ENCODE peak calls at places on chromosomes 11 and 22, in eight cellular contexts. One of them, this sample, is unnamed.

GRCh38 chr11:44427432-44427831 is 117.5 kb upstream of the ALX4 start:
- DNase-seq in GM23248: no peak
- DNase-seq in fibroblast of lung: no peak
- DNase-seq in SK-N-SH: no peak
- DNase-seq in colonic mucosa: peak
- DNase-seq in Karpas-422: peak
- DNase-seq in NT2/D1: peak
- DNase-seq in neural progenitor cell: peak
- DNase-seq in this sample: peak

GRCh38 chr11:10628506-10629236 is 60.2 kb upstream of the LYVE1 start:
- DNase-seq in SK-N-SH: no peak
- DNase-seq in Karpas-422: no peak
- DNase-seq in GM23248: no peak
- DNase-seq in neural progenitor cell: no peak
- DNase-seq in fibroblast of lung: no peak
- DNase-seq in NT2/D1: no peak
- DNase-seq in colonic mucosa: no peak
- DNase-seq in this sample: no peak

GRCh38 chr22:45454260-45454659 is 40.8 kb downstream of the RIBC2 start:
- DNase-seq in SK-N-SH: no peak
- DNase-seq in fibroblast of lung: peak
- DNase-seq in Karpas-422: no peak
- DNase-seq in colonic mucosa: no peak
- DNase-seq in NT2/D1: no peak
- DNase-seq in neural progenitor cell: no peak
- DNase-seq in GM23248: peak
- DNase-seq in this sample: no peak

GRCh38 chr11:34266090-34266912 is 91.5 kb downstream of the ABTB2 start:
- DNase-seq in fibroblast of lung: peak
- DNase-seq in SK-N-SH: no peak
- DNase-seq in NT2/D1: no peak
- DNase-seq in GM23248: peak
- DNase-seq in neural progenitor cell: no peak
- DNase-seq in Karpas-422: no peak
- DNase-seq in colonic mucosa: no peak
- DNase-seq in this sample: no peak

GRCh38 chr11:92384316-92384715 is 159.7 kb downstream of the FAT3 start:
- DNase-seq in fibroblast of lung: peak
- DNase-seq in SK-N-SH: peak
- DNase-seq in colonic mucosa: no peak
- DNase-seq in NT2/D1: no peak
- DNase-seq in Karpas-422: no peak
- DNase-seq in GM23248: peak
- DNase-seq in neural progenitor cell: no peak
- DNase-seq in this sample: no peak

GRCh38 chr11:62725686-62726085 is 1.6 kb downstream of the HNRNPUL2 start:
- DNase-seq in NT2/D1: no peak
- DNase-seq in Karpas-422: no peak
- DNase-seq in SK-N-SH: no peak
- DNase-seq in GM23248: peak
- DNase-seq in neural progenitor cell: no peak
- DNase-seq in colonic mucosa: peak
- DNase-seq in fibroblast of lung: no peak
- DNase-seq in this sample: no peak

GRCh38 chr11:130634981-130635473 is 186.6 kb downstream of the ADAMTS15 start:
- DNase-seq in neural progenitor cell: no peak
- DNase-seq in GM23248: peak
- DNase-seq in colonic mucosa: no peak
- DNase-seq in SK-N-SH: no peak
- DNase-seq in fibroblast of lung: peak
- DNase-seq in Karpas-422: no peak
- DNase-seq in NT2/D1: no peak
- DNase-seq in this sample: peak

GRCh38 chr11:119342023-119342300 is 1.3 kb upstream of the C1QTNF5 start:
- DNase-seq in SK-N-SH: no peak
- DNase-seq in colonic mucosa: no peak
- DNase-seq in neural progenitor cell: no peak
- DNase-seq in NT2/D1: no peak
- DNase-seq in fibroblast of lung: no peak
- DNase-seq in Karpas-422: no peak
- DNase-seq in GM23248: no peak
- DNase-seq in this sample: no peak

GRCh38 chr22:45966320-45966891 is 10.6 kb downstream of the WNT7B start:
- DNase-seq in Karpas-422: peak
- DNase-seq in fibroblast of lung: peak
- DNase-seq in SK-N-SH: no peak
- DNase-seq in neural progenitor cell: no peak
- DNase-seq in NT2/D1: no peak
- DNase-seq in colonic mucosa: no peak
- DNase-seq in GM23248: no peak
- DNase-seq in this sample: no peak

GRCh38 chr22:28394711-28395110 is 284.9 kb downstream of the TTC28 start:
- DNase-seq in NT2/D1: no peak
- DNase-seq in colonic mucosa: no peak
- DNase-seq in GM23248: no peak
- DNase-seq in Karpas-422: no peak
- DNase-seq in fibroblast of lung: no peak
- DNase-seq in SK-N-SH: no peak
- DNase-seq in neural progenitor cell: no peak
- DNase-seq in this sample: no peak

GRCh38 chr22:35629406-35630234 is 12.5 kb upstream of the MB start:
- DNase-seq in neural progenitor cell: no peak
- DNase-seq in fibroblast of lung: peak
- DNase-seq in GM23248: peak
- DNase-seq in NT2/D1: peak
- DNase-seq in Karpas-422: peak
- DNase-seq in SK-N-SH: no peak
- DNase-seq in colonic mucosa: peak
- DNase-seq in this sample: peak

GRCh38 chr11:108218455-108218854 is 4.0 kb downstream of the NPAT start:
- DNase-seq in Karpas-422: no peak
- DNase-seq in SK-N-SH: no peak
- DNase-seq in GM23248: peak
- DNase-seq in NT2/D1: no peak
- DNase-seq in colonic mucosa: no peak
- DNase-seq in fibroblast of lung: peak
- DNase-seq in neural progenitor cell: no peak
- DNase-seq in this sample: no peak

GRCh38 chr22:49190816-49191505 is 636.7 kb downstream of the BRD1 start:
- DNase-seq in NT2/D1: no peak
- DNase-seq in GM23248: no peak
- DNase-seq in SK-N-SH: no peak
- DNase-seq in fibroblast of lung: no peak
- DNase-seq in Karpas-422: no peak
- DNase-seq in colonic mucosa: no peak
- DNase-seq in neural progenitor cell: no peak
- DNase-seq in this sample: no peak

GRCh38 chr22:41504397-41504796 is 35.5 kb downstream of the ACO2 start:
- DNase-seq in neural progenitor cell: no peak
- DNase-seq in NT2/D1: no peak
- DNase-seq in SK-N-SH: no peak
- DNase-seq in colonic mucosa: no peak
- DNase-seq in GM23248: peak
- DNase-seq in fibroblast of lung: no peak
- DNase-seq in Karpas-422: peak
- DNase-seq in this sample: no peak

GRCh38 chr11:28476053-28476452 is 367.9 kb downstream of the METTL15 start:
- DNase-seq in colonic mucosa: no peak
- DNase-seq in NT2/D1: no peak
- DNase-seq in GM23248: no peak
- DNase-seq in neural progenitor cell: no peak
- DNase-seq in SK-N-SH: peak
- DNase-seq in Karpas-422: no peak
- DNase-seq in fibroblast of lung: no peak
- DNase-seq in this sample: no peak

GRCh38 chr11:6672006-6672405 is 11.1 kb downstream of the MRPL17 start:
- DNase-seq in SK-N-SH: no peak
- DNase-seq in fibroblast of lung: no peak
- DNase-seq in GM23248: no peak
- DNase-seq in colonic mucosa: no peak
- DNase-seq in neural progenitor cell: no peak
- DNase-seq in Karpas-422: no peak
- DNase-seq in NT2/D1: no peak
- DNase-seq in this sample: no peak

GRCh38 chr11:32635819-32636218 is 52.2 kb downstream of the EIF3M start:
- DNase-seq in neural progenitor cell: no peak
- DNase-seq in fibroblast of lung: no peak
- DNase-seq in SK-N-SH: no peak
- DNase-seq in GM23248: no peak
- DNase-seq in NT2/D1: no peak
- DNase-seq in Karpas-422: no peak
- DNase-seq in colonic mucosa: no peak
- DNase-seq in this sample: no peak

GRCh38 chr11:35683728-35684339 is 21.3 kb downstream of the TRIM44 start:
- DNase-seq in colonic mucosa: no peak
- DNase-seq in Karpas-422: peak
- DNase-seq in fibroblast of lung: no peak
- DNase-seq in SK-N-SH: no peak
- DNase-seq in NT2/D1: no peak
- DNase-seq in neural progenitor cell: no peak
- DNase-seq in GM23248: peak
- DNase-seq in this sample: no peak

GRCh38 chr11:8905528-8906165 is 5.3 kb upstream of the AKIP1 start:
- DNase-seq in neural progenitor cell: no peak
- DNase-seq in Karpas-422: peak
- DNase-seq in SK-N-SH: no peak
- DNase-seq in GM23248: peak
- DNase-seq in fibroblast of lung: peak
- DNase-seq in NT2/D1: no peak
- DNase-seq in colonic mucosa: no peak
- DNase-seq in this sample: no peak

GRCh38 chr11:65435330-65435931 is 12.8 kb downstream of the NEAT1 start:
- DNase-seq in SK-N-SH: no peak
- DNase-seq in fibroblast of lung: no peak
- DNase-seq in GM23248: peak
- DNase-seq in Karpas-422: peak
- DNase-seq in neural progenitor cell: no peak
- DNase-seq in colonic mucosa: no peak
- DNase-seq in NT2/D1: no peak
- DNase-seq in this sample: no peak
- H3K4me3 ChIP-seq in SK-N-SH: peak
- H3K4me3 ChIP-seq in fibroblast of lung: peak
- H3K4me3 ChIP-seq in GM23248: peak
- H3K4me3 ChIP-seq in Karpas-422: no peak
- H3K4me3 ChIP-seq in neural progenitor cell: no peak
- H3K4me3 ChIP-seq in colonic mucosa: no peak
- H3K4me3 ChIP-seq in NT2/D1: no peak
- H3K4me3 ChIP-seq in this sample: no peak

GRCh38 chr11:121461843-121462242 is 9.1 kb upstream of the SORL1-AS1 start:
- DNase-seq in neural progenitor cell: no peak
- DNase-seq in SK-N-SH: no peak
- DNase-seq in Karpas-422: no peak
- DNase-seq in NT2/D1: no peak
- DNase-seq in GM23248: no peak
- DNase-seq in colonic mucosa: no peak
- DNase-seq in fibroblast of lung: no peak
- DNase-seq in this sample: no peak
- H3K9ac ChIP-seq in neural progenitor cell: no peak
- H3K9ac ChIP-seq in SK-N-SH: no peak
- H3K9ac ChIP-seq in Karpas-422: peak
- H3K9ac ChIP-seq in NT2/D1: no peak
- H3K9ac ChIP-seq in GM23248: no peak
- H3K9ac ChIP-seq in colonic mucosa: no peak
- H3K9ac ChIP-seq in fibroblast of lung: no peak
- H3K9ac ChIP-seq in this sample: no peak

GRCh38 chr11:94739331-94739730 is 28.8 kb upstream of the AMOTL1 start:
- DNase-seq in GM23248: no peak
- DNase-seq in neural progenitor cell: peak
- DNase-seq in colonic mucosa: no peak
- DNase-seq in SK-N-SH: no peak
- DNase-seq in Karpas-422: no peak
- DNase-seq in NT2/D1: no peak
- DNase-seq in fibroblast of lung: no peak
- DNase-seq in this sample: peak

GRCh38 chr11:94740083-94740974 is 27.8 kb upstream of the AMOTL1 start:
- DNase-seq in fibroblast of lung: no peak
- DNase-seq in neural progenitor cell: peak
- DNase-seq in Karpas-422: no peak
- DNase-seq in colonic mucosa: peak
- DNase-seq in GM23248: peak
- DNase-seq in NT2/D1: no peak
- DNase-seq in SK-N-SH: peak
- DNase-seq in this sample: peak

GRCh38 chr11:94742645-94743044 is 25.5 kb upstream of the AMOTL1 start:
- DNase-seq in NT2/D1: no peak
- DNase-seq in colonic mucosa: no peak
- DNase-seq in Karpas-422: no peak
- DNase-seq in fibroblast of lung: no peak
- DNase-seq in neural progenitor cell: no peak
- DNase-seq in SK-N-SH: no peak
- DNase-seq in GM23248: no peak
- DNase-seq in this sample: no peak

GRCh38 chr11:94738746-94739145 is 29.4 kb upstream of the AMOTL1 start:
- DNase-seq in NT2/D1: no peak
- DNase-seq in SK-N-SH: no peak
- DNase-seq in fibroblast of lung: no peak
- DNase-seq in neural progenitor cell: no peak
- DNase-seq in Karpas-422: no peak
- DNase-seq in colonic mucosa: no peak
- DNase-seq in GM23248: no peak
- DNase-seq in this sample: no peak

DNA sequence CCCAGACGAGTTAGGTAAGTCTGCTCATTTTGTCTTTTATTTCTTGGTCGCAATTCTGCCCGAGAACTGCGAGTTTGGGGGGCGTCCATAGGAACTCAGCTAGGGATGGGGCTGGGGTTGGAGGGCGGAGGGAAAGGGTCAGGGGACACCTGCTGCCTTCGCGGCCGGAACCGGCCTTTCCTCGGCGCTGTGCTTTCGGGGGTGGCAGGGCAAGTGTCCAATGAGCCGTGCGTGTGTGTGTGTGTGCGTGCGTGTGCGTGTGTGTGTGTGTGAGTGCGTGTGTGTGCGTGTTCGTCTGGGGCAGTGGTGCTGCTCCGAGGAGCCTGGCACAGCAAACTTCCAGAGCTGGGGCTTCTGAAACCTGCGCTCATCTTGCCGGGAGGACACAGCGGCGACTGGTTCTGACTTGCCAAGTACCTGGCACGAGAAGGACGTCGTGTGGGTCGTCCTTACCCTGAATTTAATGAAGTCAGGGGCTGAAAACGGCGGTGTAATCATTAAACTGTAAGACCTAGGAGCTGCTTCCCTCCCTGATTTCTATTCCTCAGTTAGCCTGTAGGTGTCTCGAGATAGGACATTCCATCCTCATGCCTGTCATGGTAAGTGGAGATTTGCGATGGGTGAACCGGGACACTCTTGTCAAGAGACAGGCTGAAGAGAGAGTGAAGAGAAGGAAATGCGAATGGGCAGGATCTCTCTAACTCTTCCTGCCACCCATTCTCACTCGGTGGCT is 27.0 kb upstream of the AMOTL1 start:
- DNase-seq in colonic mucosa: no peak
- DNase-seq in neural progenitor cell: peak
- DNase-seq in Karpas-422: peak
- DNase-seq in fibroblast of lung: peak
- DNase-seq in NT2/D1: peak
- DNase-seq in GM23248: peak
- DNase-seq in SK-N-SH: peak
- DNase-seq in this sample: peak
- H3K4me3 ChIP-seq in colonic mucosa: peak
- H3K4me3 ChIP-seq in neural progenitor cell: peak
- H3K4me3 ChIP-seq in Karpas-422: no peak
- H3K4me3 ChIP-seq in fibroblast of lung: peak
- H3K4me3 ChIP-seq in NT2/D1: peak
- H3K4me3 ChIP-seq in GM23248: peak
- H3K4me3 ChIP-seq in SK-N-SH: peak
- H3K4me3 ChIP-seq in this sample: peak

GRCh38 chr11:112735470-112735869 is 225.8 kb upstream of the NCAM1 start:
- DNase-seq in GM23248: no peak
- DNase-seq in neural progenitor cell: no peak
- DNase-seq in SK-N-SH: no peak
- DNase-seq in colonic mucosa: no peak
- DNase-seq in Karpas-422: no peak
- DNase-seq in fibroblast of lung: no peak
- DNase-seq in NT2/D1: no peak
- DNase-seq in this sample: no peak
- H3K9ac ChIP-seq in GM23248: no peak
- H3K9ac ChIP-seq in neural progenitor cell: no peak
- H3K9ac ChIP-seq in SK-N-SH: no peak
- H3K9ac ChIP-seq in colonic mucosa: no peak
- H3K9ac ChIP-seq in Karpas-422: no peak
- H3K9ac ChIP-seq in fibroblast of lung: no peak
- H3K9ac ChIP-seq in NT2/D1: no peak
- H3K9ac ChIP-seq in this sample: no peak

This sample was measured in endodermal cell.